ENCODE peak calls at places on chromosome 3, in six cellular contexts. A is fibroblast of lung, G is psoas muscle, R is mammary epithelial cell, H is Peyer's patch, C is breast epithelium. N is an unnamed sample.
A peak's percentile ranks its signal among the peaks of the same experiment; 100 is the strongest.

GRCh38 chr3:68049781-68050180 is 395.4 kb upstream of the SUCLG2 start:
- DNase-seq in A (no peak), G (no peak), R (no peak), H (no peak), C (no peak), N (no peak)

GRCh38 chr3:63927623-63928280 is 15.6 kb upstream of the SCAANT1 start:
- DNase-seq in A (no peak), G (no peak), R (no peak), H (no peak), C (no peak), N (no peak)

GRCh38 chr3:46663611-46664135 is 29.8 kb downstream of the ALS2CL start:
- DNase-seq in A (peak; percentile 20), G (peak; percentile 59), R (no peak), H (peak; percentile 41), C (no peak), N (peak; percentile 30)

GRCh38 chr3:172134352-172134751 is 95.0 kb downstream of the FNDC3B start:
- DNase-seq in A (no peak), G (no peak), R (no peak), H (no peak), C (no peak), N (no peak)

GRCh38 chr3:61985020-61985419 is 388.3 kb downstream of the FEZF2 start:
- DNase-seq in A (peak; percentile 54), G (no peak), R (peak; percentile 63), H (no peak), C (no peak), N (peak; percentile 78)

GRCh38 chr3:172673210-172673679 is 37.6 kb downstream of the NCEH1 start:
- DNase-seq in A (peak; percentile 78), G (peak; percentile 74), R (peak; percentile 73), H (peak; percentile 84), C (no peak), N (peak; percentile 92)

GRCh38 chr3:194998948-194999347 is 272.0 kb downstream of the XXYLT1 start:
- DNase-seq in A (no peak), G (no peak), R (no peak), H (peak; percentile 22), C (no peak), N (no peak)

GRCh38 chr3:45983865-45984264 is 11.8 kb downstream of the FYCO1 start:
- DNase-seq in A (no peak), G (no peak), R (no peak), H (no peak), C (no peak), N (no peak)

GRCh38 chr3:112136959-112137693 is 4.1 kb upstream of the GCSAM start:
- DNase-seq in A (peak; percentile 51), G (no peak), R (peak; percentile 53), H (peak; percentile 80), C (no peak), N (peak; percentile 74)

GRCh38 chr3:126621627-126622345 is 33.1 kb downstream of the TXNRD3 start:
- DNase-seq in A (peak; percentile 21), G (no peak), R (peak; percentile 20), H (no peak), C (no peak), N (peak; percentile 2)

GRCh38 chr3:161630791-161631190 is 134.2 kb downstream of the OTOL1 start:
- DNase-seq in A (no peak), G (no peak), R (no peak), H (no peak), C (no peak), N (peak; percentile 47)

GRCh38 chr3:183959214-183959613 is 58.5 kb downstream of the ABCC5 start:
- DNase-seq in A (no peak), G (no peak), R (peak; percentile 87), H (peak; percentile 51), C (no peak), N (peak; percentile 24)

GRCh38 chr3:66397745-66398144 is 103.1 kb downstream of the LRIG1 start:
- DNase-seq in A (peak; percentile 64), G (no peak), R (no peak), H (peak; percentile 50), C (no peak), N (peak; percentile 29)

GRCh38 chr3:125051715-125052581 is 3.8 kb downstream of the HEG1 start:
- DNase-seq in A (peak; percentile 71), G (peak; percentile 74), R (peak; percentile 67), H (peak; percentile 64), C (no peak), N (no peak)

GRCh38 chr3:162719684-162720341 is 1223.2 kb downstream of the OTOL1 start:
- DNase-seq in A (peak; percentile 93), G (no peak), R (peak; percentile 67), H (no peak), C (no peak), N (peak; percentile 94)

GRCh38 chr3:49929333-49930240 is at the start of gene MON1A:
- DNase-seq in A (peak; percentile 91), G (peak; percentile 98), R (peak; percentile 89), H (peak; percentile 98), C (peak; percentile 94), N (peak; percentile 95)
- TF ChIP-seq CTCF in A (peak; percentile 8), G (peak; percentile 24), R (no peak), H (peak; percentile 24), C (peak; percentile 21), N (peak; percentile 40)

GRCh38 chr3:166013073-166013679 is 176.0 kb upstream of the BCHE start:
- DNase-seq in A (peak; percentile 64), G (no peak), R (peak; percentile 18), H (no peak), C (no peak), N (peak; percentile 70)
- TF ChIP-seq CTCF in A (peak; percentile 46), G (peak; percentile 11), R (peak; percentile 51), H (no peak), C (no peak), N (peak; percentile 53)

DNA sequence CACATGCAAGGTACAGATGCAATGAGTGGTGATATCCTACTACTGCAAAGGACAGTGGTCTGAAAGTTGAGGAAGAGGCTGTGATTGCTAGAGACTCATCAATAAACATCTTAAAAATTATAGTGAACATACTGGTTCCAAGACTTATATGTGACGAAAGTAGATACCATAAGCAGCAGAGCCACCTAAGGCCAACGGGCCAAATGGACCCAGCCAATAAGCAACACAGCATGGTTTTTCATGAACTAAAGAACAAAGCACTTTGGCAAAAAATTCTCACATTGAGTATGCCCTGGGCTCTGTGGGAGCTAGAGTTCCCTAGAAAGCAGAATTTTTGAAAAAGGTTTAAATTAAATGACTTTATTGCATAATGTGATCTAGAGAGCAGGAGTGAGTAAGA is 272.1 kb downstream of the SI start:
- DNase-seq in A (no peak), G (no peak), R (no peak), H (no peak), C (no peak), N (no peak)
- TF ChIP-seq CTCF in A (no peak), G (no peak), R (no peak), H (no peak), C (no peak), N (no peak)

GRCh38 chr3:13283877-13284264 is 136.3 kb downstream of the NUP210 start:
- DNase-seq in A (no peak), G (no peak), R (no peak), H (no peak), C (no peak), N (no peak)

GRCh38 chr3:13281657-13282527 is 138.2 kb downstream of the NUP210 start:
- DNase-seq in A (no peak), G (peak; percentile 63), R (no peak), H (peak; percentile 60), C (no peak), N (no peak)

GRCh38 chr3:13285007-13285567 is 135.0 kb downstream of the NUP210 start:
- DNase-seq in A (no peak), G (peak; percentile 21), R (no peak), H (peak; percentile 18), C (no peak), N (no peak)

GRCh38 chr3:13282528-13282985 is 137.6 kb downstream of the NUP210 start:
- DNase-seq in A (no peak), G (peak; percentile 51), R (no peak), H (no peak), C (no peak), N (no peak)

GRCh38 chr3:13282986-13283876 is 136.9 kb downstream of the NUP210 start:
- DNase-seq in A (no peak), G (peak; percentile 55), R (peak; percentile 5), H (peak; percentile 25), C (no peak), N (no peak)
- TF ChIP-seq CTCF in A (no peak), G (peak; percentile 36), R (no peak), H (no peak), C (no peak), N (no peak)

GRCh38 chr3:52121813-52122212 is 32.4 kb downstream of the POC1A start:
- DNase-seq in A (no peak), G (peak; percentile 45), R (no peak), H (no peak), C (no peak), N (no peak)

GRCh38 chr3:52124126-52124525 is 30.1 kb downstream of the POC1A start:
- DNase-seq in A (no peak), G (peak; percentile 15), R (no peak), H (no peak), C (no peak), N (no peak)

GRCh38 chr3:52122491-52122890 is 31.7 kb downstream of the POC1A start:
- DNase-seq in A (no peak), G (peak; percentile 46), R (no peak), H (no peak), C (no peak), N (no peak)

GRCh38 chr3:52124766-52125165 is 29.5 kb downstream of the POC1A start:
- DNase-seq in A (no peak), G (peak; percentile 28), R (no peak), H (no peak), C (no peak), N (no peak)

GRCh38 chr3:52123106-52123708 is 31.0 kb downstream of the POC1A start:
- DNase-seq in A (peak; percentile 61), G (peak; percentile 84), R (peak; percentile 66), H (peak; percentile 89), C (no peak), N (peak; percentile 75)
- TF ChIP-seq CTCF in A (peak; percentile 98), G (peak; percentile 94), R (peak; percentile 99), H (peak; percentile 85), C (peak; percentile 88), N (peak; percentile 94)

GRCh38 chr3:14863324-14864100 is 44.8 kb downstream of the FGD5 start:
- DNase-seq in A (no peak), G (no peak), R (no peak), H (no peak), C (no peak), N (no peak)
- TF ChIP-seq CTCF in A (peak; percentile 27), G (no peak), R (no peak), H (no peak), C (no peak), N (no peak)

GRCh38 chr3:165619077-165619476 is 218.1 kb downstream of the BCHE start:
- DNase-seq in A (no peak), G (no peak), R (no peak), H (no peak), C (no peak), N (no peak)

GRCh38 chr3:165622356-165622755 is 214.9 kb downstream of the BCHE start:
- DNase-seq in A (no peak), G (no peak), R (no peak), H (no peak), C (no peak), N (no peak)

GRCh38 chr3:165624761-165625160 is 212.5 kb downstream of the BCHE start:
- DNase-seq in A (peak; percentile 17), G (no peak), R (no peak), H (no peak), C (no peak), N (peak; percentile 36)
- TF ChIP-seq CTCF in A (peak; percentile 44), G (no peak), R (peak; percentile 60), H (no peak), C (no peak), N (peak; percentile 20)

N was measured in MCF 10A.